ENCODE peak calls at places on chromosome 22, in four cellular contexts. One of them, this sample, is unnamed.

GRCh38 chr22:50276143-50276542 is 6.0 kb upstream of the MAPK11 start:
- DNase-seq in HepG2: peak
- DNase-seq in K562: no peak
- DNase-seq in HEK293T: peak
- DNase-seq in this sample: peak

GRCh38 chr22:19430890-19431541 is 517 bp downstream of the HIRA start:
- DNase-seq in K562: peak
- DNase-seq in HepG2: peak
- DNase-seq in HEK293T: peak
- DNase-seq in this sample: peak

GRCh38 chr22:27327981-27328721 is 473.4 kb downstream of the MN1 start:
- DNase-seq in HEK293T: no peak
- DNase-seq in K562: no peak
- DNase-seq in HepG2: no peak
- DNase-seq in this sample: no peak

GRCh38 chr22:30694171-30694637 is 470 bp upstream of the OSBP2 start:
- DNase-seq in HEK293T: peak
- DNase-seq in K562: no peak
- DNase-seq in HepG2: no peak
- DNase-seq in this sample: peak

GRCh38 chr22:40613025-40613424 is 23.5 kb downstream of the MRTFA start:
- DNase-seq in HEK293T: no peak
- DNase-seq in K562: no peak
- DNase-seq in HepG2: no peak
- DNase-seq in this sample: no peak

GRCh38 chr22:19448076-19448607 is 631 bp upstream of the C22orf39 start:
- DNase-seq in K562: peak
- DNase-seq in HepG2: peak
- DNase-seq in HEK293T: peak
- DNase-seq in this sample: no peak

GRCh38 chr22:49628351-49629023 is 199.2 kb downstream of the BRD1 start:
- DNase-seq in HEK293T: no peak
- DNase-seq in K562: no peak
- DNase-seq in HepG2: no peak
- DNase-seq in this sample: peak

GRCh38 chr22:48379371-48379770 is 1448.3 kb downstream of the BRD1 start:
- DNase-seq in HEK293T: no peak
- DNase-seq in K562: no peak
- DNase-seq in HepG2: no peak
- DNase-seq in this sample: no peak

GRCh38 chr22:19657252-19658056 is 56.8 kb upstream of the SEPTIN5 start:
- DNase-seq in HEK293T: no peak
- DNase-seq in K562: no peak
- DNase-seq in HepG2: no peak
- DNase-seq in this sample: no peak

GRCh38 chr22:34972498-34972897 is 93.5 kb upstream of the ISX start:
- DNase-seq in HepG2: no peak
- DNase-seq in HEK293T: no peak
- DNase-seq in K562: no peak
- DNase-seq in this sample: peak

GRCh38 chr22:31439805-31440204 is 40.4 kb downstream of the DRG1 start:
- DNase-seq in HEK293T: no peak
- DNase-seq in K562: no peak
- DNase-seq in HepG2: no peak
- DNase-seq in this sample: no peak

GRCh38 chr22:39967103-39967829 is 7.1 kb downstream of the TMA7B start:
- DNase-seq in HepG2: no peak
- DNase-seq in K562: no peak
- DNase-seq in HEK293T: no peak
- DNase-seq in this sample: no peak

GRCh38 chr22:23524226-23524625 is 55.9 kb downstream of the IGLL1 start:
- DNase-seq in HEK293T: no peak
- DNase-seq in K562: no peak
- DNase-seq in HepG2: no peak
- DNase-seq in this sample: no peak
- TF ChIP-seq ELF4 in HEK293T: no peak
- TF ChIP-seq ELF4 in K562: no peak
- TF ChIP-seq ELF4 in HepG2: no peak
- TF ChIP-seq ELF4 in this sample: no peak

GRCh38 chr22:46083383-46084350 is 66.7 kb upstream of the PPARA start:
- DNase-seq in HEK293T: no peak
- DNase-seq in K562: no peak
- DNase-seq in HepG2: no peak
- DNase-seq in this sample: no peak

GRCh38 chr22:46084376-46084775 is 66.0 kb upstream of the PPARA start:
- DNase-seq in HEK293T: no peak
- DNase-seq in K562: no peak
- DNase-seq in HepG2: no peak
- DNase-seq in this sample: no peak

GRCh38 chr22:46086577-46087335 is 63.6 kb upstream of the PPARA start:
- DNase-seq in HEK293T: no peak
- DNase-seq in HepG2: no peak
- DNase-seq in K562: no peak
- DNase-seq in this sample: no peak

GRCh38 chr22:46085831-46086576 is 64.3 kb upstream of the PPARA start:
- DNase-seq in HEK293T: no peak
- DNase-seq in K562: peak
- DNase-seq in HepG2: no peak
- DNase-seq in this sample: no peak

DNA sequence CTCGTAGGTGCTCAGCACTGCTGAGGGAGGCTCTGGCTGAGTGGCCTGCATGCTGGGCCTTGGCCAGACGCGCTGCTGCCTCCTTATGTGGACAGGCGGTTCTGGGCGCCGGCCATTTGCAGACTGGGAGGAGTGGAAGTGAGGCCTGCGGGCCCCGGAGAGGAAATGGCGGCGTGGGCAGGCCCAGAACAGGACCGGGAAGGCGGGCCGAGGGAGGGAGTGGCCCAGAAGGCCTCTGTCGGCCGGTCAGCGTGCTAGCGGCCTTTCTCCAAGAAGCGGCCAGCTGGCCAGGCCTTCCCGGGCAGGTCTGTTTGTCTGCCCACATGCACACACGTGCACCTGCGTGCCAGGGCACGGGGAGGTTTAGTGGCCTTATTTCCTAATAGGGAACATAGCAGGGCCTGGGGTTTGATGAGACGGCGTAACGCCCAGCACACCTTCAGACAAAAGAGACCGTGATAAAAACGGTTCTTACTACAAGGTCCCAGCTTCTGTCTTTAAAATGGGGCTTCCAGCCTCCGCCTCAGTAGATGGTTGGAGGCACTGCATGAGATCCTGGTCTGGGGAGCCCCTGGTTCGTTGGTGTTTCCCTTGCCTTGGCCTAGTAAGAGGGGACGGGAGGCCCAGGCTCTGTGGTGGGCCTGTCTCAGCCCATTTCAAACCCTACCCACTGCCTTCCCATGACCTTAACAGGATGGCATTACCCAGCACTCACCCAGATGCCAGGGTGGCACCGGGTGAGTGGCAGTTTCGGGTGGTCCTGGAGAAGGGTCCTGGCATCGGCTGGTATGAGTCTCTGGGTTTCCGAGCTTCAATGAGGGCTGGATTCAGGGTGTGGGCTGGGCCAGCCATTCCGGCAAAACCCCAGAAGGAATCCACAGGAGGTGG is 65.1 kb upstream of the PPARA start:
- DNase-seq in HepG2: no peak
- DNase-seq in HEK293T: no peak
- DNase-seq in K562: peak
- DNase-seq in this sample: no peak
- TF ChIP-seq ELF4 in HepG2: no peak
- TF ChIP-seq ELF4 in HEK293T: no peak
- TF ChIP-seq ELF4 in K562: no peak
- TF ChIP-seq ELF4 in this sample: no peak

GRCh38 chr22:38924197-38924952 is 33.0 kb upstream of the APOBEC3A start:
- DNase-seq in K562: no peak
- DNase-seq in HepG2: peak
- DNase-seq in HEK293T: peak
- DNase-seq in this sample: no peak

GRCh38 chr22:38923463-38924196 is 33.8 kb upstream of the APOBEC3A start:
- DNase-seq in HepG2: peak
- DNase-seq in K562: peak
- DNase-seq in HEK293T: peak
- DNase-seq in this sample: no peak

GRCh38 chr22:38925571-38926041 is 31.8 kb upstream of the APOBEC3A start:
- DNase-seq in HepG2: no peak
- DNase-seq in K562: no peak
- DNase-seq in HEK293T: no peak
- DNase-seq in this sample: no peak

GRCh38 chr22:38921801-38922200 is 35.6 kb upstream of the APOBEC3A start:
- DNase-seq in K562: no peak
- DNase-seq in HepG2: peak
- DNase-seq in HEK293T: no peak
- DNase-seq in this sample: no peak

DNA sequence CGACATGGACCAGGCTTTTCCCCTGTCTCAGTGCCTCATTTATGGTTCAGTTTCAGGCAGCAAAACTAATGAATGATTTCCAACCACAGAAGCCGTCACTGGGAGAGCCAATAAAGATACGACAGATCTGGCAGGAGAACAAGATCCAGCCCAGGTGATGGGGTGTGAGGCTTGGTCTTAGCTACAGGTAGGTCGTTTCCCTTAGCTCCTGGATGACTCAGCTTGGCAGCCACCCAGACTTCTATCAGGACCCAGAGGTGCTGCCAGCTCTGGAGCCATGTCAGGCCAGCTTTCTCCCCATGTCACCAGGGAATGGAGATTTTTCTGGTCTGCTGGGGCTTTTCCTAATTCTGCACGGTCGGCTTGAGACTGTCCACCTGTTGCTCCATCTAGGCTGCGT is 36.3 kb upstream of the APOBEC3A start:
- DNase-seq in HepG2: no peak
- DNase-seq in K562: no peak
- DNase-seq in HEK293T: no peak
- DNase-seq in this sample: no peak
- TF ChIP-seq ELF4 in HepG2: no peak
- TF ChIP-seq ELF4 in K562: no peak
- TF ChIP-seq ELF4 in HEK293T: no peak
- TF ChIP-seq ELF4 in this sample: no peak

GRCh38 chr22:29625090-29625825 is 21.8 kb downstream of the NF2 start:
- DNase-seq in K562: peak
- DNase-seq in HepG2: peak
- DNase-seq in HEK293T: peak
- DNase-seq in this sample: peak

GRCh38 chr22:29628982-29629381 is 25.5 kb downstream of the NF2 start:
- DNase-seq in HepG2: no peak
- DNase-seq in HEK293T: no peak
- DNase-seq in K562: no peak
- DNase-seq in this sample: no peak

GRCh38 chr22:29627196-29627535 is 23.7 kb downstream of the NF2 start:
- DNase-seq in K562: no peak
- DNase-seq in HepG2: no peak
- DNase-seq in HEK293T: no peak
- DNase-seq in this sample: no peak

GRCh38 chr22:29629382-29630179 is 26.1 kb downstream of the NF2 start:
- DNase-seq in K562: no peak
- DNase-seq in HepG2: no peak
- DNase-seq in HEK293T: no peak
- DNase-seq in this sample: no peak

GRCh38 chr22:29626497-29627195 is 23.2 kb downstream of the NF2 start:
- DNase-seq in HEK293T: no peak
- DNase-seq in K562: no peak
- DNase-seq in HepG2: peak
- DNase-seq in this sample: no peak
- TF ChIP-seq ELF4 in HEK293T: no peak
- TF ChIP-seq ELF4 in K562: no peak
- TF ChIP-seq ELF4 in HepG2: no peak
- TF ChIP-seq ELF4 in this sample: no peak

GRCh38 chr22:38519453-38520250 is 13.5 kb upstream of the DDX17 start:
- DNase-seq in K562: no peak
- DNase-seq in HepG2: no peak
- DNase-seq in HEK293T: no peak
- DNase-seq in this sample: no peak
- TF ChIP-seq ELF4 in K562: no peak
- TF ChIP-seq ELF4 in HepG2: no peak
- TF ChIP-seq ELF4 in HEK293T: no peak
- TF ChIP-seq ELF4 in this sample: no peak

GRCh38 chr22:42905702-42906183 is 48.7 kb upstream of the ARFGAP3 start:
- DNase-seq in K562: no peak
- DNase-seq in HEK293T: no peak
- DNase-seq in HepG2: no peak
- DNase-seq in this sample: no peak
- TF ChIP-seq ELF4 in K562: no peak
- TF ChIP-seq ELF4 in HEK293T: no peak
- TF ChIP-seq ELF4 in HepG2: no peak
- TF ChIP-seq ELF4 in this sample: no peak

GRCh38 chr22:37368058-37368457 is 59.2 kb downstream of the ELFN2 start:
- DNase-seq in HEK293T: no peak
- DNase-seq in HepG2: no peak
- DNase-seq in K562: no peak
- DNase-seq in this sample: no peak

GRCh38 chr22:37371911-37372310 is 55.4 kb downstream of the ELFN2 start:
- DNase-seq in HEK293T: no peak
- DNase-seq in HepG2: no peak
- DNase-seq in K562: no peak
- DNase-seq in this sample: no peak

GRCh38 chr22:37369536-37369935 is 57.7 kb downstream of the ELFN2 start:
- DNase-seq in K562: no peak
- DNase-seq in HepG2: no peak
- DNase-seq in HEK293T: no peak
- DNase-seq in this sample: no peak

GRCh38 chr22:37371491-37371890 is 55.8 kb downstream of the ELFN2 start:
- DNase-seq in K562: no peak
- DNase-seq in HEK293T: no peak
- DNase-seq in HepG2: no peak
- DNase-seq in this sample: no peak

DNA sequence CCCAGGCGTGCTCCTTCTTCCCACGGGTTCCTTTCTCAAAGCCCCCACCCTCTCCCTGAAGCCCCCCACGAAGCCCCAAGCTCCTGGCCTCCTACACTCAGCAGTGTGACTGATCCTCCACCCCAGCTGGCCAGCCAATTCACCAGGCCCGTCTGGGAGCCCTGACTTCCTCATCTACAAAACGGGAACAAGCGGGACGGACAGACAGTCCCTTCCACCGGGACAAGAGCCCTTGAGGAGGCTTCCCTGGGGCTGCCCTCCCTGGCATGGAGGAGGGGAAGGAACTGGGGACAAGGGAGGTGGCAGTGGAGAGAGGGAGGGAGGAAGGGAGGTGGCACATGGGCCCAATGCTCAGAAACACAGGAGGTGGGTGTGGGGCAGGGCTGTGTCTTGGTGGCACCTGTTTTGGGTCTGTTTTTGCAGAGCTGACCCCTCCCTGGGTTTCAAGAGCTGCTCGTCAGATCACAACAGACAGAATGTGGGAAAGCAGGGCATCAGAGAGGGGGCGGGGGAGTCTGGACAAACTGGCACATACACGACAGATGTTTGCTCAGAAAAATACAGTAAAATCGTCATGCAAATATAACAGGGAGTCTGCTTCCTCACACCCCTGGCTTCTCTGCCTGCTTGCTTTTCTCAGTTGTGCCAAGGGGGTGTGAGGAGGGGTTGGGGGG is 56.8 kb downstream of the ELFN2 start:
- DNase-seq in HEK293T: no peak
- DNase-seq in HepG2: no peak
- DNase-seq in K562: no peak
- DNase-seq in this sample: no peak
- TF ChIP-seq ELF4 in HEK293T: no peak
- TF ChIP-seq ELF4 in HepG2: no peak
- TF ChIP-seq ELF4 in K562: no peak
- TF ChIP-seq ELF4 in this sample: no peak